ENCODE peak calls at places on chromosomes 2 and 18, in nine cellular contexts. S, Y, I, G, C, H, R, J and T are unnamed samples.
A peak's percentile ranks its signal among the peaks of the same experiment; 100 is the strongest.

GRCh38 chr2:174729797-174730529 is 34.3 kb downstream of the CHRNA1 start:
- DNase-seq in S (no peak), Y (no peak), I (peak; percentile 51), G (no peak), C (no peak), H (peak; percentile 12), R (peak; percentile 5), J (no peak), T (no peak)

GRCh38 chr2:136243638-136244557 is 125.9 kb upstream of the CXCR4 start:
- DNase-seq in S (no peak), Y (no peak), I (no peak), G (no peak), C (no peak), H (no peak), R (no peak), J (no peak), T (no peak)

GRCh38 chr2:9655441-9656269 is 24.9 kb upstream of the YWHAQ start:
- DNase-seq in S (no peak), Y (peak; percentile 87), I (no peak), G (peak; percentile 59), C (no peak), H (peak; percentile 97), R (peak; percentile 84), J (no peak), T (peak; percentile 69)

GRCh38 chr18:48750485-48751175 is 200.1 kb downstream of the SMAD7 start:
- DNase-seq in S (no peak), Y (no peak), I (no peak), G (no peak), C (no peak), H (no peak), R (peak; percentile 73), J (no peak), T (no peak)

GRCh38 chr2:180125245-180125962 is 118.3 kb upstream of the CWC22 start:
- DNase-seq in S (peak; percentile 37), Y (peak; percentile 65), I (peak; percentile 52), G (peak; percentile 85), C (peak; percentile 60), H (peak; percentile 96), R (peak; percentile 94), J (peak; percentile 51), T (peak; percentile 13)

GRCh38 chr2:112958428-112959108 is 19.2 kb upstream of the IL36G start:
- DNase-seq in S (no peak), Y (peak; percentile 68), I (no peak), G (peak; percentile 39), C (no peak), H (peak; percentile 81), R (peak; percentile 64), J (peak; percentile 58), T (no peak)

GRCh38 chr18:48563027-48563426 is 24.2 kb downstream of the CTIF start:
- DNase-seq in S (no peak), Y (no peak), I (no peak), G (no peak), C (no peak), H (peak; percentile 80), R (peak; percentile 78), J (no peak), T (no peak)

GRCh38 chr2:217946071-217946470 is 56.7 kb downstream of the TNS1 start:
- DNase-seq in S (peak; percentile 4), Y (no peak), I (no peak), G (no peak), C (peak; percentile 16), H (no peak), R (no peak), J (no peak), T (no peak)

GRCh38 chr18:27763936-27764335 is 413.0 kb downstream of the CDH2 start:
- DNase-seq in S (no peak), Y (no peak), I (no peak), G (no peak), C (no peak), H (peak; percentile 20), R (no peak), J (no peak), T (no peak)

GRCh38 chr2:26712486-26713465 is 20.3 kb downstream of the KCNK3 start:
- DNase-seq in S (peak; percentile 37), Y (no peak), I (peak; percentile 76), G (no peak), C (no peak), H (no peak), R (no peak), J (no peak), T (no peak)

GRCh38 chr2:54366487-54367280 is 89.4 kb upstream of the SPTBN1 start:
- DNase-seq in S (no peak), Y (no peak), I (no peak), G (no peak), C (no peak), H (peak; percentile 65), R (no peak), J (no peak), T (no peak)

GRCh38 chr2:20452551-20452950 is 5.7 kb downstream of the RHOB start:
- DNase-seq in S (no peak), Y (no peak), I (no peak), G (no peak), C (peak; percentile 15), H (peak; percentile 83), R (no peak), J (no peak), T (no peak)

GRCh38 chr2:65353046-65353445 is 79.4 kb downstream of the SPRED2 start:
- DNase-seq in S (no peak), Y (no peak), I (no peak), G (no peak), C (no peak), H (no peak), R (no peak), J (no peak), T (no peak)
- TF ChIP-seq CTCF in S (no peak), Y (no peak), I (no peak), G (no peak), C (no peak), H (no peak), R (no peak), J (no peak), T (peak; percentile 26)

GRCh38 chr18:36769172-36769571 is 59.6 kb downstream of the TPGS2 start:
- DNase-seq in S (no peak), Y (no peak), I (no peak), G (no peak), C (no peak), H (peak; percentile 67), R (no peak), J (no peak), T (no peak)

GRCh38 chr18:36770315-36770946 is 58.4 kb downstream of the TPGS2 start:
- DNase-seq in S (no peak), Y (no peak), I (no peak), G (no peak), C (no peak), H (no peak), R (peak; percentile 47), J (no peak), T (no peak)

GRCh38 chr18:36772339-36772738 is 56.5 kb downstream of the TPGS2 start:
- DNase-seq in S (no peak), Y (no peak), I (no peak), G (no peak), C (no peak), H (peak; percentile 20), R (peak; percentile 78), J (no peak), T (no peak)

GRCh38 chr18:36771246-36771645 is 57.6 kb downstream of the TPGS2 start:
- DNase-seq in S (no peak), Y (peak; percentile 15), I (no peak), G (no peak), C (no peak), H (no peak), R (no peak), J (no peak), T (no peak)

GRCh38 chr18:36769611-36770314 is 59.0 kb downstream of the TPGS2 start:
- DNase-seq in S (peak; percentile 47), Y (peak; percentile 39), I (no peak), G (no peak), C (no peak), H (peak; percentile 11), R (no peak), J (peak; percentile 49), T (no peak)
- TF ChIP-seq CTCF in S (no peak), Y (peak; percentile 53), I (no peak), G (peak; percentile 62), C (peak; percentile 18), H (peak; percentile 22), R (no peak), J (peak; percentile 49), T (peak; percentile 57)

GRCh38 chr2:99084256-99084655 is 57.3 kb upstream of the C2orf15 start:
- DNase-seq in S (no peak), Y (no peak), I (no peak), G (no peak), C (no peak), H (no peak), R (no peak), J (no peak), T (no peak)

GRCh38 chr2:99081886-99082285 is 59.6 kb upstream of the C2orf15 start:
- DNase-seq in S (no peak), Y (no peak), I (no peak), G (no peak), C (no peak), H (no peak), R (no peak), J (no peak), T (no peak)

GRCh38 chr2:99088017-99088416 is 53.5 kb upstream of the C2orf15 start:
- DNase-seq in S (no peak), Y (peak; percentile 59), I (no peak), G (no peak), C (no peak), H (no peak), R (no peak), J (no peak), T (peak; percentile 15)

GRCh38 chr2:99086385-99086784 is 55.1 kb upstream of the C2orf15 start:
- DNase-seq in S (no peak), Y (no peak), I (no peak), G (no peak), C (no peak), H (no peak), R (no peak), J (no peak), T (no peak)

GRCh38 chr2:99085400-99085799 is 56.1 kb upstream of the C2orf15 start:
- DNase-seq in S (no peak), Y (peak; percentile 45), I (no peak), G (no peak), C (no peak), H (peak; percentile 29), R (no peak), J (no peak), T (no peak)
- TF ChIP-seq CTCF in S (no peak), Y (peak; percentile 29), I (peak; percentile 24), G (peak; percentile 37), C (peak; percentile 58), H (peak; percentile 33), R (peak; percentile 38), J (peak; percentile 20), T (peak; percentile 29)

DNA sequence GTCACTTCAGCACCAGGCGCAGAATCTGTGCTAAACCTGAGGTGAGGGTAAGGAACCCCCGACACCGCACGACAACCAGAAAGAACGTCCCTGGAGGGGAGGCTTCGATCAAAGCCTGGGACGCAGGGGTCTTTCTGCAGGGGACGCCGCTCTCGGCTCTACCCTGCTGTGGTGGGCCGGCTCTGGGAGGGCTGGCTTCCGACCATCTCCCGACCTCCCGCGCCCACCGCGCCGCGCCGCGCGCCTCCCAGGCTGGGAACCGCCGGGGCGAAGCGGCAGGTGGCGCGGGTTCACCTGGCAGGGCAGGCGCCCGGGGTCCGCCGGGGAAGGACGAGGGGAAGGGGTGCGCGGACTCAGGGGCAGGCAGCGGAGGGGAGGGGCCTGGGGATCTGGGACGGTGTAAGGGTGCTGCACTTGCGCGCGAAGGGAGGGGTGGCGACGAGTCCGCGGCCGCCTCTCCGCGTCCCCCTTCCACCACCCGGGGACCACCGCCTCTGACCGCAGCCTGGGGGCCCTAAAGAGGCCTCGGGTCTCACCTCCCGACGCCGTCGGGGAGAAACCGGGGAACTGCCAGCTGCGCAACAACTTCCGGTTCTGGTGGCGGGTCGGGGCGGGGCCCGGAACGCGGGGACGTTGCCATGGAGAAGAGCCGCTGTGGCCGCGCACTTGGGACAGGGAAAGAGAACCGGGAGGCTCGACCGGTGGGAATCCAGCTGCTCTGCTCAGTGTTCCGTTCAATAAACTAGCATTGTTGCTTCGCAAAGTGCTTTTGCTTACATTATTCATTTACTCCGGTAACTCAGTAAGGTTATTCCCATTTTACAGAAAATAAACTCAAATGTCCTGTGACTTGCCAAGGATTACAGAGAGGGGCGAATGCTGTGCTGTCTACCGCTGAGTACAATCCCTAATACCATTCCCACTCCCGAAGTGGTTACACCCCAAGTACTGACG is at the start of gene ZNF396:
- DNase-seq in S (peak; percentile 86), Y (peak; percentile 74), I (peak; percentile 86), G (no peak), C (no peak), H (peak; percentile 62), R (peak; percentile 62), J (peak; percentile 87), T (peak; percentile 71)
- TF ChIP-seq CTCF in S (no peak), Y (no peak), I (no peak), G (no peak), C (no peak), H (no peak), R (no peak), J (no peak), T (no peak)